ENCODE peak calls at places on chromosomes 7 and 10, in eight cellular contexts. B is dermis blood vessel endothelial cell; J is ELR; E is CD4-positive, alpha-beta memory T cell; L is AG04450; D is CD4-positive, CD25-positive, alpha-beta regulatory T cell; Y is activated naive CD8-positive, alpha-beta T cell treated with anti-CD3 and anti-CD28 coated beads, Interleukin-2, amount 50 U/mL, for 24 hours; F is adipocyte. U is an unnamed sample.
A peak's percentile ranks its signal among the peaks of the same experiment; 100 is the strongest.

GRCh38 chr7:11373546-11374142 is 400.0 kb downstream of the PHF14 start:
- DNase-seq in B (peak; percentile 43), J (peak; percentile 38), E (no peak), L (no peak), D (peak; percentile 4), Y (no peak), F (peak; percentile 22), U (no peak)

GRCh38 chr10:114174462-114175190 is 623 bp upstream of the CCDC186 start:
- DNase-seq in B (no peak), J (peak; percentile 35), E (no peak), L (peak; percentile 3), D (no peak), Y (no peak), F (peak; percentile 66), U (peak; percentile 80)

GRCh38 chr10:25852364-25852941 is 81.6 kb upstream of the MYO3A start:
- DNase-seq in B (no peak), J (no peak), E (no peak), L (no peak), D (no peak), Y (no peak), F (no peak), U (no peak)

GRCh38 chr7:35450456-35450855 is 196.6 kb upstream of the TBX20 start:
- DNase-seq in B (no peak), J (no peak), E (no peak), L (no peak), D (no peak), Y (no peak), F (no peak), U (no peak)

GRCh38 chr10:42783181-42783549 is 570 bp downstream of the BMS1 start:
- DNase-seq in B (peak; percentile 86), J (peak; percentile 68), E (no peak), L (peak; percentile 7), D (no peak), Y (peak; percentile 25), F (peak; percentile 67), U (peak; percentile 37)

GRCh38 chr10:30207485-30208052 is 141.5 kb downstream of the MTPAP start:
- DNase-seq in B (peak; percentile 29), J (peak; percentile 25), E (no peak), L (no peak), D (no peak), Y (no peak), F (peak; percentile 52), U (no peak)

GRCh38 chr7:91064938-91065337 is 199.3 kb upstream of the FZD1 start:
- DNase-seq in B (no peak), J (peak; percentile 27), E (no peak), L (no peak), D (no peak), Y (no peak), F (peak; percentile 21), U (no peak)

GRCh38 chr7:19404912-19405329 is 259.7 kb upstream of the FERD3L start:
- DNase-seq in B (no peak), J (peak; percentile 98), E (no peak), L (peak; percentile 94), D (no peak), Y (no peak), F (peak; percentile 90), U (no peak)

GRCh38 chr7:27670676-27671075 is 8.0 kb upstream of the HIBADH start:
- DNase-seq in B (no peak), J (peak; percentile 30), E (no peak), L (no peak), D (no peak), Y (no peak), F (no peak), U (no peak)